ENCODE peak calls at places on chromosome 7, in ten cellular contexts. F, M, O, K, B, X, Z, V, D and L are unnamed samples.

GRCh38 chr7:73865738-73866445 is 4.9 kb downstream of the TMEM270 start:
- DNase-seq in O (no peak), M (no peak), K (peak; percentile 73), B (no peak), D (peak; percentile 65), V (peak; percentile 37), X (peak; percentile 7), F (peak; percentile 47), Z (peak; percentile 41), L (peak; percentile 66)

GRCh38 chr7:155815332-155816191 is 3.3 kb upstream of the SHH start:
- DNase-seq in F (peak; percentile 54), X (no peak), K (peak; percentile 86), V (peak; percentile 63), Z (peak; percentile 76), M (peak; percentile 80), D (peak; percentile 67), O (peak; percentile 82), B (no peak), L (peak; percentile 57)

GRCh38 chr7:2076649-2077064 is 156.1 kb downstream of the MAD1L1 start:
- DNase-seq in V (no peak), X (no peak), O (no peak), Z (no peak), F (no peak), K (no peak), M (no peak), D (no peak), B (no peak), L (no peak)

GRCh38 chr7:2629740-2630681 is 1.8 kb upstream of the TTYH3 start:
- DNase-seq in K (no peak), D (no peak), M (peak; percentile 94), O (peak; percentile 87), V (peak; percentile 83), F (peak; percentile 55), B (no peak), X (no peak), Z (peak; percentile 57), L (no peak)

GRCh38 chr7:4642468-4643203 is 39.5 kb upstream of the FOXK1 start:
- DNase-seq in X (no peak), M (no peak), O (no peak), V (no peak), K (no peak), D (no peak), F (no peak), B (no peak), Z (no peak), L (no peak)

GRCh38 chr7:2722591-2722990 is 34.6 kb downstream of the AMZ1 start:
- DNase-seq in D (no peak), K (no peak), B (no peak), O (no peak), Z (no peak), M (no peak), F (no peak), V (no peak), X (no peak), L (no peak)

GRCh38 chr7:43636093-43636492 is 53.2 kb downstream of the STK17A start:
- DNase-seq in X (peak; percentile 91), K (no peak), Z (no peak), B (no peak), D (no peak), O (no peak), M (no peak), V (no peak), F (peak; percentile 40), L (no peak)

GRCh38 chr7:88111136-88111748 is 108.6 kb downstream of the SRI start:
- DNase-seq in Z (no peak), V (no peak), K (peak; percentile 40), D (no peak), X (peak; percentile 32), O (no peak), M (no peak), B (no peak), F (no peak), L (no peak)

GRCh38 chr7:143286522-143286890 is 1.6 kb upstream of the CASP2 start:
- DNase-seq in V (no peak), B (no peak), K (no peak), X (no peak), O (no peak), D (no peak), Z (no peak), F (no peak), M (no peak), L (no peak)

GRCh38 chr7:39651262-39651661 is 27.9 kb downstream of the RALA start:
- DNase-seq in F (no peak), K (no peak), Z (no peak), M (no peak), V (no peak), X (peak; percentile 77), B (no peak), O (no peak), D (no peak), L (no peak)

GRCh38 chr7:84446991-84447480 is 252.4 kb upstream of the SEMA3A start:
- DNase-seq in B (no peak), D (no peak), K (no peak), V (no peak), Z (no peak), M (no peak), F (no peak), X (no peak), O (no peak), L (no peak)

GRCh38 chr7:3254718-3255117 is 46.3 kb upstream of the SDK1 start:
- DNase-seq in X (no peak), F (no peak), D (no peak), K (no peak), V (no peak), B (no peak), M (no peak), Z (no peak), O (no peak), L (no peak)

GRCh38 chr7:3771906-3772305 is 470.9 kb downstream of the SDK1 start:
- DNase-seq in K (no peak), M (no peak), B (no peak), D (no peak), Z (no peak), X (no peak), F (no peak), O (no peak), V (no peak), L (no peak)

DNA sequence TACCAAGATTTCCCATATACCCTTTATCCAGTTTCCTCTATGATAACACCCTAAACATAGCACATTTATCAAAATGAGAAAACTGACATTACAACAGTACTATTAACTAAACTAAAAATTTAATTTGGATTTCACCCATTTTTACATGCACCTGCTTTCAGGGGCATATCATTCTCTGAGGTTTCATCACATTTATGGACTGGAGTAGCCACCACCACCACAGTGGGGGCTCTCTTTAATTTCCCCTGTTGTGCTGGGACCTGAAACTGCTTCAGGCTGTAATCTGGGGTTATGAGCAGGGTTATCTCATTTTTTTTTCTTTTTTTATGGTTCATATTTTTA is 637.9 kb upstream of the DPP6 start:
- DNase-seq in Z (no peak), F (no peak), O (no peak), B (no peak), V (no peak), M (no peak), K (no peak), X (no peak), D (no peak), L (no peak)
- H3K9me3 ChIP-seq in Z (peaks cover 28% of the 10 kb centered on the region), F (no peaks in the 10 kb centered on the region), O (no peaks in the 10 kb centered on the region), B (no peaks in the 10 kb centered on the region), V (no peaks in the 10 kb centered on the region), M (no peaks in the 10 kb centered on the region), K (peaks cover 6% of the 10 kb centered on the region), X (no peaks in the 10 kb centered on the region), D (no peaks in the 10 kb centered on the region), L (no peaks in the 10 kb centered on the region)

DNA sequence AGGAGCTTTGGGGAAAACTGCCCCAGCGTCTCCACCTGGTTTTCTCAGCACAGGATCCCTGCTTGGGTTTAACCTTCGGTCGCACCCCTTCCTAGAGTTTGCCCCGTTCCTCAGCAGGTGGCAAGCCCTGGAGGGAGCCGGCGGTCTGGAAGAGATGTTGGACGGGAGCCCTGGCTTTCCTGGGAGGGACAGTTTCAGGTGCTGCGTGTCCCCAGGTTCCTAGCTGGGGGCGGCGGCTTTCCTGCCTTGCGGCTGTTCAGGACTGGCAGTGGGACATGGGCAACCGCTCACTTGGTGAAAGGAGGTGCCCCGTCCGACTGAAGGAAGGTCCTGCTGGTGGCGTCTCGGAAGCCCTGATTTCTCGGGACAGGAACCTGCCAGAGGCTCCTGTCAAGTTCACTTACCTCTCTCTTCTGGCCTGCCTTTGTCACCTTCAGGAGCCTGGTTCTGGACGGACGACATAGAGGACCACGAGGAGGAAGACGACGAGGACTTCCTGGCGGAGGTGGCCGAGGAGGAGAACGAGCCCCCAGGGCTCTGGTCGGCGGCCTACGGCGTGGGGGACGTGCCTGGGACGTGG is 14.8 kb downstream of the ZNF316 start:
- DNase-seq in F (no peak), V (no peak), Z (no peak), D (no peak), M (no peak), O (no peak), X (no peak), B (no peak), K (no peak), L (no peak)
- H3K36me3 ChIP-seq in F (peaks cover 7% of the 10 kb centered on the region), V (peaks cover 38% of the 10 kb centered on the region), Z (peaks cover 88% of the 10 kb centered on the region), D (no peaks in the 10 kb centered on the region), M (no peaks in the 10 kb centered on the region), O (peaks cover 10% of the 10 kb centered on the region), X (no peaks in the 10 kb centered on the region), B (no peaks in the 10 kb centered on the region), K (no peaks in the 10 kb centered on the region), L (peaks cover 65% of the 10 kb centered on the region)

GRCh38 chr7:135706858-135707569 is 21.0 kb downstream of the SLC13A4 start:
- DNase-seq in B (no peak), Z (no peak), X (no peak), D (no peak), V (no peak), O (no peak), F (no peak), K (no peak), M (no peak), L (no peak)

GRCh38 chr7:135707570-135707966 is 20.4 kb downstream of the SLC13A4 start:
- DNase-seq in M (no peak), B (no peak), Z (no peak), O (no peak), K (no peak), D (no peak), V (no peak), F (no peak), X (no peak), L (no peak)

GRCh38 chr7:135706038-135706742 is 21.8 kb downstream of the SLC13A4 start:
- DNase-seq in K (no peak), M (no peak), V (no peak), O (no peak), Z (no peak), D (no peak), B (peak; percentile 10), F (no peak), X (no peak), L (no peak)

GRCh38 chr7:135704698-135705097 is 23.3 kb downstream of the SLC13A4 start:
- DNase-seq in M (no peak), X (no peak), O (no peak), Z (no peak), V (no peak), B (no peak), K (no peak), D (no peak), F (no peak), L (no peak)

GRCh38 chr7:135704074-135704473 is 23.9 kb downstream of the SLC13A4 start:
- DNase-seq in B (no peak), M (no peak), X (no peak), K (peak; percentile 60), Z (no peak), O (no peak), D (peak; percentile 34), V (no peak), F (no peak), L (no peak)
- TF ChIP-seq CTCF in B (no peak), M (no peak), X (no peak), K (peak; percentile 61), Z (no peak), O (no peak), D (peak; percentile 14), V (no peak), F (no peak), L (peak; percentile 48)

GRCh38 chr7:64223366-64223765 is 4.9 kb upstream of the ZNF679 start:
- DNase-seq in Z (no peak), F (no peak), K (no peak), M (no peak), V (no peak), B (no peak), D (no peak), O (no peak), X (no peak), L (no peak)
- H3K9me3 ChIP-seq in Z (peaks cover 94% of the 10 kb centered on the region), F (peaks cover 2% of the 10 kb centered on the region), K (peaks cover 36% of the 10 kb centered on the region), M (no peaks in the 10 kb centered on the region), V (peaks cover 31% of the 10 kb centered on the region), B (no peaks in the 10 kb centered on the region), D (no peaks in the 10 kb centered on the region), O (no peaks in the 10 kb centered on the region), X (peaks cover 15% of the 10 kb centered on the region), L (no peaks in the 10 kb centered on the region)